ENCODE peak calls at places on chromosomes 7 and 10, in ten cellular contexts. One of them, this sample, is unnamed.

GRCh38 chr10:16843252-16843870 is 26.1 kb upstream of the RSU1 start:
- DNase-seq in NCI-H1436: peak; percentile 41
- DNase-seq in dorsolateral prefrontal cortex: no peak
- DNase-seq in MV-4-11: peak; percentile 87
- DNase-seq in H9: no peak
- DNase-seq in hepatocyte: peak; percentile 90
- DNase-seq in NCI-H345: peak; percentile 45
- DNase-seq in HEK293T: peak; percentile 22
- DNase-seq in left ventricle myocardium inferior: no peak
- DNase-seq in GM03348: peak; percentile 61
- DNase-seq in this sample: no peak

GRCh38 chr7:42156541-42156865 is 80.5 kb downstream of the GLI3 start:
- DNase-seq in HEK293T: no peak
- DNase-seq in GM03348: peak; percentile 21
- DNase-seq in left ventricle myocardium inferior: no peak
- DNase-seq in dorsolateral prefrontal cortex: no peak
- DNase-seq in hepatocyte: no peak
- DNase-seq in NCI-H1436: no peak
- DNase-seq in H9: no peak
- DNase-seq in MV-4-11: no peak
- DNase-seq in NCI-H345: no peak
- DNase-seq in this sample: no peak

GRCh38 chr7:94391716-94392390 is 2.8 kb upstream of the COL1A2 start:
- DNase-seq in HEK293T: no peak
- DNase-seq in H9: peak; percentile 34
- DNase-seq in GM03348: peak; percentile 70
- DNase-seq in left ventricle myocardium inferior: peak; percentile 43
- DNase-seq in hepatocyte: peak; percentile 51
- DNase-seq in NCI-H345: no peak
- DNase-seq in dorsolateral prefrontal cortex: no peak
- DNase-seq in MV-4-11: no peak
- DNase-seq in NCI-H1436: no peak
- DNase-seq in this sample: no peak

GRCh38 chr7:46747222-46747621 is 826.1 kb upstream of the IGFBP3 start:
- DNase-seq in MV-4-11: no peak
- DNase-seq in H9: no peak
- DNase-seq in left ventricle myocardium inferior: no peak
- DNase-seq in NCI-H345: no peak
- DNase-seq in GM03348: no peak
- DNase-seq in NCI-H1436: no peak
- DNase-seq in HEK293T: no peak
- DNase-seq in dorsolateral prefrontal cortex: no peak
- DNase-seq in hepatocyte: no peak
- DNase-seq in this sample: no peak

GRCh38 chr7:111018960-111019835 is 71.7 kb upstream of the LRRN3 start:
- DNase-seq in GM03348: no peak
- DNase-seq in H9: peak; percentile 30
- DNase-seq in NCI-H345: no peak
- DNase-seq in HEK293T: no peak
- DNase-seq in left ventricle myocardium inferior: no peak
- DNase-seq in hepatocyte: no peak
- DNase-seq in MV-4-11: no peak
- DNase-seq in NCI-H1436: no peak
- DNase-seq in dorsolateral prefrontal cortex: no peak
- DNase-seq in this sample: no peak

GRCh38 chr7:103141753-103142404 is 7.0 kb downstream of the NAPEPLD start:
- DNase-seq in NCI-H1436: no peak
- DNase-seq in GM03348: no peak
- DNase-seq in NCI-H345: no peak
- DNase-seq in dorsolateral prefrontal cortex: no peak
- DNase-seq in HEK293T: no peak
- DNase-seq in MV-4-11: peak; percentile 70
- DNase-seq in H9: no peak
- DNase-seq in hepatocyte: no peak
- DNase-seq in left ventricle myocardium inferior: no peak
- DNase-seq in this sample: no peak

GRCh38 chr7:33250421-33250827 is 121.1 kb downstream of the BBS9 start:
- DNase-seq in HEK293T: no peak
- DNase-seq in NCI-H1436: no peak
- DNase-seq in NCI-H345: no peak
- DNase-seq in left ventricle myocardium inferior: no peak
- DNase-seq in GM03348: peak; percentile 70
- DNase-seq in MV-4-11: no peak
- DNase-seq in H9: no peak
- DNase-seq in hepatocyte: no peak
- DNase-seq in dorsolateral prefrontal cortex: no peak
- DNase-seq in this sample: no peak

GRCh38 chr10:119693262-119693957 is 32.4 kb upstream of the INPP5F start:
- DNase-seq in NCI-H345: no peak
- DNase-seq in NCI-H1436: no peak
- DNase-seq in left ventricle myocardium inferior: no peak
- DNase-seq in MV-4-11: peak; percentile 23
- DNase-seq in HEK293T: no peak
- DNase-seq in H9: no peak
- DNase-seq in GM03348: no peak
- DNase-seq in hepatocyte: no peak
- DNase-seq in dorsolateral prefrontal cortex: no peak
- DNase-seq in this sample: no peak

GRCh38 chr7:121279822-121280221 is 49.0 kb upstream of the WNT16 start:
- DNase-seq in hepatocyte: no peak
- DNase-seq in dorsolateral prefrontal cortex: no peak
- DNase-seq in H9: no peak
- DNase-seq in HEK293T: no peak
- DNase-seq in GM03348: no peak
- DNase-seq in MV-4-11: no peak
- DNase-seq in NCI-H345: no peak
- DNase-seq in left ventricle myocardium inferior: no peak
- DNase-seq in NCI-H1436: no peak
- DNase-seq in this sample: no peak

GRCh38 chr7:98852826-98853225 is 17.0 kb downstream of the TMEM130 start:
- DNase-seq in GM03348: peak; percentile 72
- DNase-seq in hepatocyte: no peak
- DNase-seq in HEK293T: no peak
- DNase-seq in MV-4-11: no peak
- DNase-seq in left ventricle myocardium inferior: no peak
- DNase-seq in H9: no peak
- DNase-seq in dorsolateral prefrontal cortex: no peak
- DNase-seq in NCI-H345: no peak
- DNase-seq in NCI-H1436: no peak
- DNase-seq in this sample: no peak

GRCh38 chr7:15317215-15317614 is 244.6 kb downstream of the AGMO start:
- DNase-seq in NCI-H1436: no peak
- DNase-seq in H9: no peak
- DNase-seq in MV-4-11: no peak
- DNase-seq in hepatocyte: no peak
- DNase-seq in GM03348: no peak
- DNase-seq in NCI-H345: no peak
- DNase-seq in dorsolateral prefrontal cortex: no peak
- DNase-seq in left ventricle myocardium inferior: no peak
- DNase-seq in HEK293T: no peak
- DNase-seq in this sample: no peak

GRCh38 chr7:34091330-34091917 is 186.1 kb downstream of the BMPER start:
- DNase-seq in hepatocyte: peak; percentile 49
- DNase-seq in H9: peak; percentile 37
- DNase-seq in NCI-H1436: no peak
- DNase-seq in left ventricle myocardium inferior: no peak
- DNase-seq in GM03348: peak; percentile 60
- DNase-seq in HEK293T: peak; percentile 32
- DNase-seq in MV-4-11: peak; percentile 36
- DNase-seq in NCI-H345: peak; percentile 10
- DNase-seq in dorsolateral prefrontal cortex: no peak
- DNase-seq in this sample: no peak

GRCh38 chr10:113987805-113988204 is 55.9 kb upstream of the ADRB1 start:
- DNase-seq in left ventricle myocardium inferior: no peak
- DNase-seq in hepatocyte: no peak
- DNase-seq in dorsolateral prefrontal cortex: no peak
- DNase-seq in NCI-H1436: no peak
- DNase-seq in H9: no peak
- DNase-seq in GM03348: no peak
- DNase-seq in MV-4-11: peak; percentile 84
- DNase-seq in NCI-H345: no peak
- DNase-seq in HEK293T: no peak
- DNase-seq in this sample: no peak

GRCh38 chr10:76303682-76304316 is 872.4 kb downstream of the LRMDA start:
- DNase-seq in HEK293T: peak; percentile 81
- DNase-seq in MV-4-11: peak; percentile 65
- DNase-seq in hepatocyte: peak; percentile 89
- DNase-seq in dorsolateral prefrontal cortex: peak; percentile 70
- DNase-seq in left ventricle myocardium inferior: peak; percentile 72
- DNase-seq in GM03348: peak; percentile 76
- DNase-seq in H9: peak; percentile 80
- DNase-seq in NCI-H1436: peak; percentile 83
- DNase-seq in NCI-H345: peak; percentile 87
- DNase-seq in this sample: no peak

GRCh38 chr10:113924171-113924570 is 69.7 kb downstream of the NHLRC2 start:
- DNase-seq in MV-4-11: no peak
- DNase-seq in HEK293T: no peak
- DNase-seq in dorsolateral prefrontal cortex: no peak
- DNase-seq in GM03348: no peak
- DNase-seq in left ventricle myocardium inferior: no peak
- DNase-seq in hepatocyte: no peak
- DNase-seq in NCI-H1436: no peak
- DNase-seq in H9: no peak
- DNase-seq in NCI-H345: no peak
- DNase-seq in this sample: no peak

GRCh38 chr7:39951156-39951942 is 1.3 kb downstream of the CDK13 start:
- DNase-seq in GM03348: peak; percentile 65
- DNase-seq in hepatocyte: peak; percentile 83
- DNase-seq in MV-4-11: peak; percentile 49
- DNase-seq in left ventricle myocardium inferior: peak; percentile 52
- DNase-seq in dorsolateral prefrontal cortex: peak; percentile 26
- DNase-seq in NCI-H1436: peak; percentile 60
- DNase-seq in HEK293T: peak; percentile 43
- DNase-seq in NCI-H345: peak; percentile 37
- DNase-seq in H9: peak; percentile 77
- DNase-seq in this sample: peak; percentile 50

GRCh38 chr10:112959207-112959838 is 9.3 kb downstream of the TCF7L2 start:
- DNase-seq in NCI-H345: no peak
- DNase-seq in H9: no peak
- DNase-seq in HEK293T: no peak
- DNase-seq in left ventricle myocardium inferior: no peak
- DNase-seq in MV-4-11: no peak
- DNase-seq in dorsolateral prefrontal cortex: no peak
- DNase-seq in GM03348: no peak
- DNase-seq in NCI-H1436: no peak
- DNase-seq in hepatocyte: peak; percentile 28
- DNase-seq in this sample: no peak